ENCODE peak calls at places on chromosomes 13 and 19, in six cellular contexts. W is T-helper 1 cell; Y is stimulated activated CD4-positive, alpha-beta T cell treated with anti-CD3 and anti-CD28 coated beads, Interleukin-2, amount 100 ng/mL, for 48 hours; G is foreskin fibroblast; P is tibial artery; N is H9. L is an unnamed sample.

GRCh38 chr19:15562861-15563260 is 52.2 kb upstream of the CYP4F8 start:
- DNase-seq in W (no peak), Y (no peak), G (peak; percentile 25), P (no peak), N (no peak), L (no peak)

GRCh38 chr13:48571121-48571901 is 38.4 kb upstream of the RCBTB2 start:
- DNase-seq in W (no peak), Y (no peak), G (peak; percentile 54), P (peak; percentile 35), N (no peak), L (no peak)

GRCh38 chr19:46035986-46036744 is 4.6 kb downstream of the IGFL4 start:
- DNase-seq in W (no peak), Y (no peak), G (no peak), P (no peak), N (no peak), L (no peak)

GRCh38 chr19:3760871-3761361 is 576 bp downstream of the APBA3 start:
- DNase-seq in W (no peak), Y (no peak), G (no peak), P (no peak), N (no peak), L (no peak)

GRCh38 chr13:24035411-24035810 is 125.1 kb upstream of the SPATA13 start:
- DNase-seq in W (no peak), Y (no peak), G (no peak), P (no peak), N (no peak), L (no peak)

GRCh38 chr13:47039106-47039505 is 142.3 kb upstream of the HTR2A start:
- DNase-seq in W (no peak), Y (no peak), G (peak; percentile 72), P (no peak), N (no peak), L (no peak)

GRCh38 chr19:46016426-46017094 is 6.3 kb downstream of the PGLYRP1 start:
- DNase-seq in W (peak; percentile 75), Y (peak; percentile 77), G (peak; percentile 65), P (peak; percentile 68), N (peak; percentile 92), L (peak; percentile 56)

GRCh38 chr19:6696239-6696820 is 24.1 kb downstream of the C3 start:
- DNase-seq in W (no peak), Y (no peak), G (no peak), P (no peak), N (no peak), L (no peak)

GRCh38 chr19:50658438-50659317 is 9.4 kb downstream of the C19orf81 start:
- DNase-seq in W (no peak), Y (peak; percentile 35), G (peak; percentile 63), P (peak; percentile 30), N (peak; percentile 94), L (peak; percentile 36)

GRCh38 chr13:93079294-93079693 is 147.3 kb upstream of the GPC6 start:
- DNase-seq in W (no peak), Y (no peak), G (peak; percentile 0), P (no peak), N (no peak), L (no peak)

GRCh38 chr19:2261438-2262172 is 5.4 kb upstream of the JSRP1 start:
- DNase-seq in W (peak; percentile 41), Y (peak; percentile 61), G (no peak), P (no peak), N (no peak), L (no peak)

GRCh38 chr19:35483089-35483488 is 7.2 kb downstream of the KRTDAP start:
- DNase-seq in W (no peak), Y (no peak), G (no peak), P (no peak), N (no peak), L (no peak)

GRCh38 chr19:31274266-31274963 is 74.8 kb downstream of the TSHZ3 start:
- DNase-seq in W (no peak), Y (no peak), G (no peak), P (no peak), N (no peak), L (no peak)

GRCh38 chr19:46134527-46134926 is 10.0 kb upstream of the IGFL3 start:
- DNase-seq in W (no peak), Y (no peak), G (peak; percentile 24), P (no peak), N (no peak), L (no peak)

L was measured in KG1.